ENCODE peak calls at places on chromosome 22, in nine cellular contexts. W, S, F, R, P, O, Q, D and V are unnamed samples.

GRCh38 chr22:25362215-25362882 is 142.9 kb downstream of the CRYBB2 start:
- DNase-seq in R (peak; percentile 66), W (no peak), F (peak; percentile 95), S (peak; percentile 0), O (peak; percentile 69), P (peak; percentile 53), D (peak; percentile 32), Q (peak; percentile 38), V (peak; percentile 31)

GRCh38 chr22:38881464-38881871 is 9.5 kb upstream of the CBX6 start:
- DNase-seq in W (peak; percentile 91), S (peak; percentile 60), O (no peak), F (no peak), P (no peak), Q (no peak), R (peak; percentile 79), D (no peak), V (no peak)

GRCh38 chr22:38412435-38413084 is 42.4 kb downstream of the KCNJ4 start:
- DNase-seq in Q (no peak), F (no peak), S (no peak), W (peak; percentile 82), D (peak; percentile 31), P (no peak), O (no peak), R (no peak), V (peak; percentile 22)

GRCh38 chr22:23509571-23510302 is 70.4 kb downstream of the IGLL1 start:
- DNase-seq in R (no peak), P (no peak), Q (no peak), D (no peak), O (peak; percentile 96), F (no peak), S (peak; percentile 24), W (no peak), V (no peak)

GRCh38 chr22:38153821-38154562 is 27.6 kb downstream of the PLA2G6 start:
- DNase-seq in W (no peak), Q (peak; percentile 42), F (no peak), R (peak; percentile 50), O (peak; percentile 63), D (no peak), P (no peak), S (no peak), V (no peak)

GRCh38 chr22:50342651-50343540 is at the start of gene PPP6R2:
- DNase-seq in R (peak; percentile 74), F (peak; percentile 90), Q (peak; percentile 23), O (peak; percentile 79), S (no peak), W (peak; percentile 96), P (peak; percentile 78), D (peak; percentile 89), V (peak; percentile 63)

GRCh38 chr22:46424496-46424895 is 89.0 kb downstream of the TRMU start:
- DNase-seq in O (no peak), F (no peak), Q (no peak), W (no peak), S (no peak), D (no peak), R (peak; percentile 53), P (no peak), V (no peak)

GRCh38 chr22:23431337-23432072 is 148.6 kb downstream of the IGLL1 start:
- DNase-seq in D (no peak), P (no peak), W (no peak), O (peak; percentile 55), Q (no peak), R (no peak), F (no peak), S (no peak), V (no peak)

GRCh38 chr22:44776535-44777363 is 24.4 kb downstream of the ARHGAP8 start:
- DNase-seq in S (no peak), Q (no peak), O (no peak), D (no peak), R (no peak), P (no peak), F (no peak), W (no peak), V (peak; percentile 10)

GRCh38 chr22:45977003-45977395 is at the start of gene WNT7B:
- DNase-seq in O (peak; percentile 36), R (no peak), Q (peak; percentile 78), S (no peak), F (no peak), P (no peak), D (no peak), W (no peak), V (no peak)